ENCODE peak calls at places on chromosomes 5 and 9, in nine cellular contexts. Z is NCI-H774; Q is stimulated activated CD4-positive, alpha-beta T cell treated with anti-CD3 and anti-CD28 coated beads, Interleukin-12 subunit alpha, Interleukin-12 subunit beta, amount 100 ng/mL, for 48 hours; X is T-cell; R is LNCaP clone FGC; G is T-helper 2 cell; P is T-helper 1 cell; I is activated naive CD4-positive, alpha-beta T cell treated with anti-CD3 and anti-CD28 coated beads, Interleukin-2, amount 50 U/mL, for 16 hours; Y is HEK293T. U is an unnamed sample.

GRCh38 chr5:154265197-154265578 is 74.7 kb downstream of the GALNT10 start:
- DNase-seq in Z (no peak), Q (no peak), X (no peak), R (no peak), G (no peak), P (no peak), I (no peak), Y (no peak), U (no peak)

GRCh38 chr9:128684325-128685021 is 4.5 kb upstream of the SET start:
- DNase-seq in Z (peak; percentile 78), Q (peak; percentile 62), X (peak; percentile 71), R (peak; percentile 85), G (peak; percentile 74), P (peak; percentile 62), I (peak; percentile 75), Y (peak; percentile 69), U (no peak)

GRCh38 chr5:124580925-124581821 is 165.3 kb downstream of the ZNF608 start:
- DNase-seq in Z (no peak), Q (no peak), X (no peak), R (no peak), G (no peak), P (no peak), I (no peak), Y (no peak), U (no peak)

GRCh38 chr5:119273391-119273839 is 82.4 kb upstream of the TNFAIP8 start:
- DNase-seq in Z (no peak), Q (no peak), X (no peak), R (no peak), G (no peak), P (no peak), I (no peak), Y (no peak), U (no peak)

GRCh38 chr5:139660105-139660915 is 12.2 kb downstream of the CXXC5 start:
- DNase-seq in Z (no peak), Q (no peak), X (no peak), R (peak; percentile 70), G (no peak), P (no peak), I (no peak), Y (no peak), U (peak; percentile 78)

GRCh38 chr9:33661186-33661585 is 134.2 kb upstream of the PRSS3 start:
- DNase-seq in Z (no peak), Q (no peak), X (no peak), R (no peak), G (no peak), P (no peak), I (no peak), Y (no peak), U (no peak)

GRCh38 chr5:60636001-60636400 is 64.0 kb downstream of the DEPDC1B start:
- DNase-seq in Z (no peak), Q (no peak), X (no peak), R (no peak), G (no peak), P (no peak), I (no peak), Y (no peak), U (peak; percentile 79)

GRCh38 chr9:136683755-136684154 is 3.5 kb downstream of the AGPAT2 start:
- DNase-seq in Z (no peak), Q (no peak), X (no peak), R (no peak), G (no peak), P (no peak), I (no peak), Y (no peak), U (no peak)

GRCh38 chr9:111661150-111661801 is at the start of gene GNG10:
- DNase-seq in Z (peak; percentile 48), Q (peak; percentile 41), X (peak; percentile 62), R (no peak), G (peak; percentile 63), P (peak; percentile 55), I (peak; percentile 76), Y (peak; percentile 83), U (peak; percentile 29)

GRCh38 chr5:78776637-78777036 is 128.1 kb upstream of the LHFPL2 start:
- DNase-seq in Z (no peak), Q (no peak), X (no peak), R (no peak), G (no peak), P (no peak), I (no peak), Y (no peak), U (no peak)

GRCh38 chr9:125532812-125533594 is 174.0 kb downstream of the MAPKAP1 start:
- DNase-seq in Z (no peak), Q (no peak), X (no peak), R (no peak), G (no peak), P (no peak), I (no peak), Y (no peak), U (no peak)

GRCh38 chr9:98302938-98303337 is 47.5 kb upstream of the TBC1D2 start:
- DNase-seq in Z (no peak), Q (no peak), X (no peak), R (no peak), G (no peak), P (no peak), I (no peak), Y (no peak), U (no peak)

GRCh38 chr9:130932220-130933069 is 6.6 kb downstream of the FIBCD1 start:
- DNase-seq in Z (no peak), Q (no peak), X (no peak), R (no peak), G (no peak), P (no peak), I (no peak), Y (no peak), U (no peak)

U was measured in foreskin melanocyte.